ENCODE peak calls at places on chromosome 13, in four cellular contexts. A, M, C and T are unnamed samples.

GRCh38 chr13:51557875-51558604 is 26.2 kb upstream of the WDFY2 start:
- DNase-seq in A (no peak), M (no peak), C (no peak), T (no peak)

GRCh38 chr13:108528303-108528702 is 101.1 kb upstream of the MYO16 start:
- DNase-seq in A (no peak), M (no peak), C (no peak), T (no peak)

GRCh38 chr13:44459674-44460073 is 86.0 kb downstream of the SERP2 start:
- DNase-seq in A (no peak), M (no peak), C (no peak), T (no peak)

GRCh38 chr13:101529419-101529818 is 76.9 kb downstream of the ITGBL1 start:
- DNase-seq in A (no peak), M (no peak), C (no peak), T (no peak)

GRCh38 chr13:70484931-70485330 is 376.7 kb upstream of the KLHL1 start:
- DNase-seq in A (no peak), M (no peak), C (no peak), T (no peak)

GRCh38 chr13:59706101-59706976 is 457.4 kb downstream of the DIAPH3 start:
- DNase-seq in A (no peak), M (no peak), C (no peak), T (no peak)

GRCh38 chr13:49225358-49226042 is 5.4 kb downstream of the MLNR start:
- DNase-seq in A (no peak), M (no peak), C (no peak), T (no peak)

GRCh38 chr13:55160911-55161310 is 1979.8 kb upstream of the PRR20A start:
- DNase-seq in A (no peak), M (no peak), C (no peak), T (no peak)

GRCh38 chr13:109938255-109938936 is 152.0 kb upstream of the IRS2 start:
- DNase-seq in A (no peak), M (no peak), C (no peak), T (no peak)

GRCh38 chr13:50320297-50320862 is 305.1 kb downstream of the KCNRG start:
- DNase-seq in A (no peak), M (no peak), C (no peak), T (no peak)

GRCh38 chr13:99506632-99507031 is 5.4 kb downstream of the TM9SF2 start:
- DNase-seq in A (no peak), M (no peak), C (no peak), T (no peak)
- TF ChIP-seq NRF1 in A (no peak), M (no peak), C (no peak), T (no peak)

GRCh38 chr13:39770514-39770913 is 115.1 kb downstream of the COG6 start:
- DNase-seq in A (no peak), M (no peak), C (no peak), T (no peak)

GRCh38 chr13:39777021-39777420 is 121.6 kb downstream of the COG6 start:
- DNase-seq in A (no peak), M (no peak), C (no peak), T (no peak)

GRCh38 chr13:39777527-39778061 is 122.1 kb downstream of the COG6 start:
- DNase-seq in A (no peak), M (no peak), C (no peak), T (no peak)

GRCh38 chr13:39776439-39776838 is 121.0 kb downstream of the COG6 start:
- DNase-seq in A (no peak), M (no peak), C (no peak), T (no peak)

GRCh38 chr13:39773833-39774232 is 118.4 kb downstream of the COG6 start:
- DNase-seq in A (no peak), M (no peak), C (no peak), T (no peak)
- TF ChIP-seq NRF1 in A (no peak), M (no peak), C (no peak), T (no peak)

DNA sequence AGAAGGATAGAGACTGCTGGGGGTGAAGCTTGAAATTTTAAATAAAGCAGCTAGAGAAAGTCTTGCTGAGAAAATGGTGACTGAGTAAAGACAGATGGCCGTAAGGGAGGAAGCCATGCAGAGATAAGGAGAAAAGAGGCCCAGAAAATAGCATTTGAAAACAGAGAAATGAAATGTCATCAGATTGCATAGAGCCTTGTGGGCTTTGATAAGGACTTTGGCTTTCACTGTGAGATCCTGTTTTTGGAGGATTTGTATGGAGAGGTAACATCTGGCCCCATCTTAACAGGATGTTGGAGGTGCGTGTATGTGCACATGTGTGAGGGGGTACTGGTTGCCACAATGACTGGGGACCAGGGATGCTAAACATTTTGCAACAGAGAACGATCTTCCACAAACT is 19.5 kb upstream of the ATP8A2 start:
- DNase-seq in A (peak; percentile 26), M (no peak), C (peak; percentile 61), T (no peak)
- TF ChIP-seq NRF1 in A (no peak), M (no peak), C (no peak), T (no peak)

DNA sequence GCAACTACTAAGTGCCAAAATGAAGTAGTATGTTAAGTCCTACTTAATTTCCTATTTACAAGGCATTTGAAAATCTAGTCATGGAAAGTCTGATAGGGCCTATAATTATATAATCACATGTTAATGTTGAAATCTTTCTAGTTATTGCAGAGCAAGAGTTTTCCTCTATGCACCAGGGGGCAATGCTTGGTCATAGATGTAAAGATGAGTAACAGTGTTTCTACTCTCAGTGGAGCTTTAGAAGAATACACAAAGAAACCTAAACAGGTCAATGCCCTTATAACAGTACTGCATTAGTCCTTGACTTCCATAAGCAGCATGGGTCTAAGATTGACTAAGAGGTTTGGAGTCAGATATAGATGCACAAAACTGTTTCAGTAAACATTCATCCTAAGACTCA is 218.7 kb downstream of the KCTD12 start:
- DNase-seq in A (no peak), M (no peak), C (peak; percentile 4), T (no peak)
- TF ChIP-seq NRF1 in A (no peak), M (no peak), C (no peak), T (no peak)

GRCh38 chr13:29361716-29362115 is 233.8 kb downstream of the SLC7A1 start:
- DNase-seq in A (no peak), M (no peak), C (no peak), T (no peak)
- TF ChIP-seq NRF1 in A (no peak), M (no peak), C (no peak), T (no peak)